ENCODE peak calls at places on chromosomes 2 and 18, in six cellular contexts. G is HT-29; B is endothelial cell of umbilical vein; O is KBM-7; K is epithelial cell of esophagus; Q is activated naive CD4-positive, alpha-beta T cell. I is an unnamed sample.

GRCh38 chr18:11504962-11505361 is 104.4 kb upstream of the SLC35G4 start:
- DNase-seq in Q (no peak), G (no peak), K (no peak), O (no peak), B (no peak), I (no peak)

GRCh38 chr2:129233751-129234406 is 745.6 kb upstream of the RAB6C start:
- DNase-seq in K (peak), G (peak), Q (no peak), B (no peak), O (no peak), I (peak)

GRCh38 chr2:41782306-41783158 is 265.3 kb upstream of the PKDCC start:
- DNase-seq in K (peak), Q (no peak), B (peak), G (peak), O (peak), I (peak)

GRCh38 chr2:147165682-147166081 is 679.1 kb upstream of the ACVR2A start:
- DNase-seq in O (no peak), Q (no peak), K (peak), B (no peak), G (no peak), I (no peak)

GRCh38 chr2:72096181-72096580 is 51.5 kb downstream of the CYP26B1 start:
- DNase-seq in Q (no peak), O (no peak), G (no peak), K (peak), B (no peak), I (no peak)

GRCh38 chr2:158815650-158816049 is 20.5 kb downstream of the DAPL1 start:
- DNase-seq in G (no peak), O (no peak), B (no peak), K (no peak), Q (no peak), I (no peak)

GRCh38 chr18:23270999-23271680 is 135.9 kb downstream of the CABLES1 start:
- DNase-seq in O (no peak), K (no peak), G (no peak), Q (no peak), B (peak), I (no peak)

GRCh38 chr18:22713511-22713910 is 219.6 kb upstream of the RBBP8 start:
- DNase-seq in O (no peak), B (no peak), K (no peak), Q (no peak), G (no peak), I (no peak)

GRCh38 chr2:190214434-190215194 is 105.0 kb downstream of the HIBCH start:
- DNase-seq in K (no peak), G (no peak), Q (no peak), O (no peak), B (no peak), I (no peak)

GRCh38 chr2:10493636-10494281 is 45.6 kb upstream of the ODC1 start:
- DNase-seq in B (no peak), O (no peak), K (peak), Q (peak), G (peak), I (no peak)

GRCh38 chr18:68461635-68462034 is 253.3 kb downstream of the TMX3 start:
- DNase-seq in K (no peak), O (no peak), G (no peak), Q (no peak), B (no peak), I (no peak)

GRCh38 chr18:65365245-65365955 is 385.4 kb upstream of the CDH7 start:
- DNase-seq in Q (no peak), O (no peak), G (no peak), K (no peak), B (no peak), I (no peak)

GRCh38 chr2:99285521-99285920 is 15.5 kb downstream of the LYG1 start:
- DNase-seq in O (no peak), B (no peak), G (peak), Q (no peak), K (peak), I (no peak)

GRCh38 chr2:39094717-39095363 is 26.0 kb downstream of the SOS1 start:
- DNase-seq in G (peak), K (no peak), O (no peak), Q (no peak), B (no peak), I (no peak)

GRCh38 chr18:59950215-59950944 is 50.6 kb downstream of the PMAIP1 start:
- DNase-seq in G (no peak), B (no peak), O (no peak), K (peak), Q (no peak), I (no peak)

GRCh38 chr18:24553886-24554285 is 93.4 kb downstream of the HRH4 start:
- DNase-seq in Q (no peak), G (no peak), O (no peak), B (peak), K (no peak), I (no peak)

GRCh38 chr18:12239426-12239825 is 14.7 kb upstream of the CIDEA start:
- DNase-seq in Q (no peak), G (no peak), K (peak), B (no peak), O (no peak), I (no peak)

GRCh38 chr2:241598487-241598886 is 38.5 kb downstream of the THAP4 start:
- DNase-seq in B (no peak), K (peak), O (no peak), G (peak), Q (no peak), I (no peak)

GRCh38 chr2:96207778-96208143 is 866 bp downstream of the STARD7 start:
- DNase-seq in G (peak), O (no peak), B (peak), Q (no peak), K (no peak), I (no peak)

GRCh38 chr2:63791387-63791786 is 50.3 kb upstream of the UGP2 start:
- DNase-seq in O (no peak), B (no peak), Q (no peak), G (no peak), K (no peak), I (no peak)

GRCh38 chr2:227033471-227034148 is 130.4 kb downstream of the COL4A4 start:
- DNase-seq in O (peak), Q (no peak), K (peak), G (peak), B (no peak), I (peak)

GRCh38 chr2:198873771-198874501 is 583.8 kb downstream of the SATB2 start:
- DNase-seq in B (no peak), O (no peak), K (no peak), G (no peak), Q (no peak), I (no peak)

GRCh38 chr2:40118622-40119021 is 333.3 kb downstream of the SLC8A1 start:
- DNase-seq in G (no peak), K (no peak), Q (no peak), O (no peak), B (no peak), I (no peak)

GRCh38 chr2:27095745-27096651 is 9.4 kb downstream of the KHK start:
- DNase-seq in Q (peak), K (peak), G (peak), B (peak), O (peak), I (peak)

GRCh38 chr18:30727849-30728248 is 314.7 kb downstream of the DSC3 start:
- DNase-seq in O (no peak), Q (no peak), K (no peak), G (no peak), B (no peak), I (no peak)

GRCh38 chr2:37993135-37993534 is 68.0 kb downstream of the RMDN2 start:
- DNase-seq in Q (no peak), G (peak), B (no peak), O (peak), K (peak), I (no peak)

GRCh38 chr2:223860809-223861738 is 23.7 kb upstream of the AP1S3 start:
- DNase-seq in K (peak), G (peak), O (no peak), B (no peak), Q (no peak), I (no peak)

GRCh38 chr2:38076710-38077430 is 919 bp upstream of the CYP1B1 start:
- DNase-seq in Q (no peak), B (no peak), G (peak), O (peak), K (peak), I (peak)

GRCh38 chr2:223797073-223797472 is 40.3 kb downstream of the AP1S3 start:
- DNase-seq in O (no peak), Q (no peak), K (peak), G (peak), B (peak), I (no peak)

I was measured in retina.